ENCODE peak calls at places on chromosomes 1 and 21, in four cellular contexts. H is thyroid gland, T is astrocyte, Z is right atrium auricular region. F is an unnamed sample. For H3K27me3 and H3K36me3, the result is how much of the 10 kb centered on the place peaks cover.

GRCh38 chr1:185338719-185339622 is 21.9 kb upstream of the IVNS1ABP start:
- DNase-seq in T (peak), Z (no peak), H (peak), F (peak)

GRCh38 chr1:211610779-211611556 is 32.0 kb upstream of the SLC30A1 start:
- DNase-seq in H (peak), T (peak), Z (no peak), F (no peak)

GRCh38 chr1:226939439-226940028 is 560 bp upstream of the COQ8A start:
- DNase-seq in T (peak), Z (no peak), H (peak), F (peak)

GRCh38 chr1:110524311-110525249 is 5.6 kb upstream of the KCNA10 start:
- DNase-seq in Z (no peak), T (no peak), H (peak), F (no peak)

GRCh38 chr1:113256348-113256729 is 134.0 kb upstream of the MAGI3 start:
- DNase-seq in H (no peak), Z (no peak), T (no peak), F (no peak)

GRCh38 chr1:111359376-111359775 is 68.2 kb downstream of the OVGP1 start:
- DNase-seq in H (no peak), Z (no peak), T (no peak), F (no peak)

GRCh38 chr1:16375521-16376359 is 8.7 kb downstream of the SZRD1 start:
- DNase-seq in T (peak), H (no peak), Z (no peak), F (no peak)

GRCh38 chr1:193156826-193157142 is 29.6 kb downstream of the B3GALT2 start:
- DNase-seq in H (no peak), T (no peak), Z (no peak), F (no peak)

GRCh38 chr1:38791892-38792291 is 67.7 kb downstream of the RRAGC start:
- DNase-seq in Z (no peak), H (no peak), T (no peak), F (no peak)

GRCh38 chr1:184622136-184622823 is 132.4 kb downstream of the EDEM3 start:
- DNase-seq in T (peak), Z (peak), H (peak), F (peak)

GRCh38 chr21:37367758-37368535 is 1.4 kb downstream of the DYRK1A start:
- DNase-seq in Z (no peak), H (peak), T (peak), F (no peak)

GRCh38 chr1:33532250-33532649 is 59.8 kb downstream of the ZSCAN20 start:
- DNase-seq in H (no peak), T (no peak), Z (no peak), F (no peak)

GRCh38 chr1:185719021-185719420 is 15.2 kb upstream of the HMCN1 start:
- DNase-seq in Z (no peak), H (peak), T (peak), F (no peak)

GRCh38 chr1:65170511-65171142 is 22.6 kb downstream of the AK4 start:
- DNase-seq in H (peak), T (no peak), Z (no peak), F (no peak)

GRCh38 chr1:4485398-4485797 is 169.0 kb upstream of the AJAP1 start:
- DNase-seq in T (no peak), Z (no peak), H (no peak), F (no peak)

GRCh38 chr1:25641931-25642611 is 25.5 kb downstream of the MAN1C1 start:
- DNase-seq in Z (no peak), H (no peak), T (peak), F (no peak)

GRCh38 chr1:31626451-31627202 is 9.1 kb downstream of the HCRTR1 start:
- DNase-seq in T (no peak), Z (no peak), H (no peak), F (no peak)

GRCh38 chr1:229133734-229134265 is 137.1 kb upstream of the RAB4A start:
- DNase-seq in Z (no peak), T (no peak), H (no peak), F (no peak)

GRCh38 chr1:192602757-192603156 is 27.2 kb downstream of the RGS1 start:
- DNase-seq in H (no peak), Z (no peak), T (no peak), F (no peak)

GRCh38 chr1:77888429-77889239 is at the start of gene NEXN:
- DNase-seq in H (peak), Z (peak), T (peak), F (peak)

GRCh38 chr1:79259390-79260336 is 253.1 kb upstream of the ADGRL4 start:
- DNase-seq in H (no peak), T (peak), Z (no peak), F (no peak)

GRCh38 chr1:21350132-21350885 is 60.0 kb upstream of the ECE1 start:
- DNase-seq in Z (no peak), H (peak), T (peak), F (no peak)

GRCh38 chr21:21715286-21715969 is 717.2 kb downstream of the NCAM2 start:
- DNase-seq in H (no peak), T (peak), Z (no peak), F (no peak)

GRCh38 chr1:97044159-97044760 is 322.7 kb downstream of the PTBP2 start:
- DNase-seq in H (no peak), Z (no peak), T (no peak), F (no peak)
- TF ChIP-seq CTCF in H (no peak), Z (no peak), T (no peak), F (no peak)

GRCh38 chr1:921011-921837 is 2.5 kb upstream of the SAMD11 start:
- DNase-seq in Z (no peak), T (peak), H (peak), F (no peak)
- H3K27me3 ChIP-seq in Z (under half), T (under half), H (under half), F (under half)

DNA sequence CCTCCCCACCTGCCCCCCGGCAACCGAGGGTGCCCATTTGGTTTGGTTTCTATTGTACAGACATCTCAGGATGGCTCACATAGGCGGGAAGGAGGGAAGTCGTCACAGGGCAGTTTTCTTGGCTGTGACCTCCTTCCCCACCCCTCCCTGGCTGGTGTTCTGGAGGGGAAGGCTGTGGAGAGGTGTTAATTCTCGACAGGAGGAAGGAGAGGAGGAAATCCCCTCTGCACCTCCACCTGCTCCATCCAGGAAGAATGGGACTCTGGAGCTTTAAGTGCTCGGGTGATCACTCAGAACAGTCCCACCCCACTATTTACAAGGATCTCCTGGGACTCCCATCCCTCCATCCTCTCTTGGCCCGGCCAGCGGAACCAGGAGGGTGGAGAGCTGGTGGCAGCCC is 7.6 kb downstream of the MEX3A start:
- DNase-seq in H (no peak), Z (no peak), T (no peak), F (no peak)
- H3K36me3 ChIP-seq in H (under half), Z (under half), T (under half), F (under half)

GRCh38 chr1:100530141-100530540 is 7.8 kb upstream of the GPR88 start:
- DNase-seq in T (no peak), H (no peak), Z (no peak), F (no peak)

GRCh38 chr1:100530901-100531487 is 6.9 kb upstream of the GPR88 start:
- DNase-seq in Z (no peak), H (no peak), T (peak), F (no peak)

GRCh38 chr1:100536031-100536430 is 1.9 kb upstream of the GPR88 start:
- DNase-seq in H (no peak), Z (no peak), T (no peak), F (no peak)

GRCh38 chr1:100535264-100535663 is 2.7 kb upstream of the GPR88 start:
- DNase-seq in H (no peak), Z (no peak), T (no peak), F (no peak)

DNA sequence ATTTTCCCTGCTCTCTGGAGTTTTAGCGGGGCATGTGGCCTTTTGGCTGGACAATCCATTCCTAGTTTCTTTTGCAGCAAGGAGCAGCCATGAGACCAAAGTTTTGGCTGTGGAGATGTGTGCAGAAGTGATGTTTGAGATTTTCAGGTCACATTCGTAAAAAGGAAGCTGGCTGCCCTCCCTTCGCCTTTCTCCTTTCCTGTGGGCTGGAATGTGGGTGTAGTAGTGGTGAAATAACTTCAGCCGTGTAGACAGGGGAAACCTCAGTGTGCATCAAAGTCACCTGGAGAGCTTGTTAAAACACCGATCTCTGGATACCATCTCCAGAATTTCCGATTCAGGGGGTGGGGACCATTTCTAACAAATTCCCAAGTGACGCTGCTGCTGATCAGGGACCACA is 5.3 kb upstream of the GPR88 start:
- DNase-seq in H (no peak), T (no peak), Z (no peak), F (no peak)
- TF ChIP-seq CTCF in H (no peak), T (no peak), Z (no peak), F (no peak)

DNA sequence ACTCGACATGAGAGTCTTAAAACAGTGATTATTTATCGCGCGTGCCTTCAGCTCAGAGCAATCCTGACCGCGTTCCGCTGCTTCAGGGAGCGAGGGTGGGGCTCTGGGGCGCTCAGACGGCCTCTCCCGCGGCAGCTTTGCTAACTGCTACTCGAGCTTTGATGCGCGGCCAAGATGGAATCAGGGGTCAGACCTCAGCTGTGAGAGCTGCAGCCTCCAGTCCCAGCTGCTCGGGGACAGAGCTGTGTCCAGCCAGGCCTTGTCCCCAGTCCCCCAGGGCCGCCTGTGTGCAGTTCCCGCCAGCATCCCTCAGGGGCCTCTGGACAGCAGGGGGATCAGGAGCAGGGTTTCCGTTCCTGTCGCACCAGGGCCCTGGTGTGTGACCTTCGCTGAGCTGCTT is 104.6 kb upstream of the TTC34 start:
- DNase-seq in H (peak), Z (no peak), T (no peak), F (no peak)
- H3K27me3 ChIP-seq in H (under half), Z (under half), T (under half), F (under half)

GRCh38 chr1:152034324-152034653 is 2.5 kb downstream of the S100A11 start:
- DNase-seq in Z (no peak), H (no peak), T (no peak), F (peak)
- H3K36me3 ChIP-seq in Z (under half), H (under half), T (under half), F (under half)

GRCh38 chr21:43262427-43262826 is 93.6 kb downstream of the CRYAA start:
- DNase-seq in T (no peak), H (no peak), Z (no peak), F (no peak)
- TF ChIP-seq CTCF in T (no peak), H (no peak), Z (no peak), F (no peak)

GRCh38 chr1:109508001-109508872 is 1.3 kb downstream of the AMIGO1 start:
- DNase-seq in T (no peak), Z (no peak), H (no peak), F (no peak)
- H3K27me3 ChIP-seq in T (under half), Z (under half), H (under half), F (under half)